ENCODE peak calls at places on chromosome 16, in five cellular contexts. P, C, E, K and R are unnamed samples. For H3K9me3, the result is how much of the 10 kb centered on the place peaks cover.

GRCh38 chr16:89285381-89285780 is 67.9 kb downstream of the ZNF778 start:
- DNase-seq in C (no peak), P (no peak), E (no peak), K (no peak), R (no peak)

GRCh38 chr16:54026456-54026855 is 260.1 kb downstream of the IRX3 start:
- DNase-seq in P (no peak), K (peak), E (no peak), C (no peak), R (no peak)

GRCh38 chr16:30018731-30019158 is 4.3 kb upstream of the C16orf92 start:
- DNase-seq in K (no peak), C (no peak), P (no peak), E (no peak), R (no peak)

GRCh38 chr16:26672206-26672605 is 394.5 kb upstream of the C16orf82 start:
- DNase-seq in C (no peak), E (no peak), K (no peak), P (no peak), R (no peak)

GRCh38 chr16:89828199-89828869 is at the start of gene SPIRE2:
- DNase-seq in P (peak), E (peak), C (peak), K (peak), R (peak)

GRCh38 chr16:72847187-72848044 is 200.5 kb downstream of the ZFHX3 start:
- DNase-seq in C (peak), P (no peak), E (no peak), K (peak), R (peak)

GRCh38 chr16:2147981-2148671 is at the start of gene RAB26:
- DNase-seq in K (peak), P (peak), C (peak), E (peak), R (peak)

GRCh38 chr16:3065069-3065741 is at the start of gene IL32:
- DNase-seq in E (peak), K (peak), C (no peak), P (peak), R (peak)

GRCh38 chr16:57544129-57544653 is 1.7 kb downstream of the ADGRG5 start:
- DNase-seq in P (no peak), K (no peak), C (no peak), E (no peak), R (no peak)

GRCh38 chr16:87101903-87102302 is 215.3 kb downstream of the C16orf95 start:
- DNase-seq in P (no peak), E (no peak), K (peak), C (no peak), R (no peak)

DNA sequence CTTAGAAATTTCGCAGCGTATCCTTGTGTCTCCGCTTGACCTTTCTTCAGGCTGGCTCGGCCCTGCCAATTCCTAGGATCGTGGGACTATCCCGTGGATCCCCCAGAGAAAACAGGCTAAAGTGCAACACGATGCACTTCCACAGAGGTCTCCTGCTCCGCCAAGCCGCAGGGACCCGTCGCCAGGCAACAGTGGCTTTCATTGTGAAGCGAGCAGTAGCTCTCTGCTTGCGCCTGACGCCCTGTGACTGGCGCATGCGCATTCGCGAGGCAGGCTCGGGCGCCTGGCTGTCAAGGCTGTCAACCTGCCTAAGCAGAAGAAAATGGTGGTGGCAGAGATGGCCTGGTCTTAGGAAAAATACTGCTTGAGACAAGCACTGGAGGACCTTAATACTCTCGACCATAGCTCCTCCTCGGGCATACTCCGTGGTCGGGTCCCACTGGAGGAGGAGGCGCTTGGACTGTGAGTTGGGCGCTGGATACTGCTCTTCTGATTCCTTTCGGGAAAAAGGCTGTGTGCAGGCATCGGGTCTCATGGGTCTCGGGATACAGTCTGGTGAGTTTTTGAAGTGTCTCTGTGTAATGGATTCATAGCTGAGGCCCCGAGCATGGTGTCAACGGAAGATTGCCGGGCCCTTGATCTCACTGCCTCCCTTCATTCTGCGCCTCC is 2336.1 kb downstream of the TP53TG3F start:
- DNase-seq in P (no peak), C (peak), K (no peak), E (no peak), R (no peak)
- H3K9me3 ChIP-seq in P (half or more), C (under half), K (under half), E (under half), R (under half)

DNA sequence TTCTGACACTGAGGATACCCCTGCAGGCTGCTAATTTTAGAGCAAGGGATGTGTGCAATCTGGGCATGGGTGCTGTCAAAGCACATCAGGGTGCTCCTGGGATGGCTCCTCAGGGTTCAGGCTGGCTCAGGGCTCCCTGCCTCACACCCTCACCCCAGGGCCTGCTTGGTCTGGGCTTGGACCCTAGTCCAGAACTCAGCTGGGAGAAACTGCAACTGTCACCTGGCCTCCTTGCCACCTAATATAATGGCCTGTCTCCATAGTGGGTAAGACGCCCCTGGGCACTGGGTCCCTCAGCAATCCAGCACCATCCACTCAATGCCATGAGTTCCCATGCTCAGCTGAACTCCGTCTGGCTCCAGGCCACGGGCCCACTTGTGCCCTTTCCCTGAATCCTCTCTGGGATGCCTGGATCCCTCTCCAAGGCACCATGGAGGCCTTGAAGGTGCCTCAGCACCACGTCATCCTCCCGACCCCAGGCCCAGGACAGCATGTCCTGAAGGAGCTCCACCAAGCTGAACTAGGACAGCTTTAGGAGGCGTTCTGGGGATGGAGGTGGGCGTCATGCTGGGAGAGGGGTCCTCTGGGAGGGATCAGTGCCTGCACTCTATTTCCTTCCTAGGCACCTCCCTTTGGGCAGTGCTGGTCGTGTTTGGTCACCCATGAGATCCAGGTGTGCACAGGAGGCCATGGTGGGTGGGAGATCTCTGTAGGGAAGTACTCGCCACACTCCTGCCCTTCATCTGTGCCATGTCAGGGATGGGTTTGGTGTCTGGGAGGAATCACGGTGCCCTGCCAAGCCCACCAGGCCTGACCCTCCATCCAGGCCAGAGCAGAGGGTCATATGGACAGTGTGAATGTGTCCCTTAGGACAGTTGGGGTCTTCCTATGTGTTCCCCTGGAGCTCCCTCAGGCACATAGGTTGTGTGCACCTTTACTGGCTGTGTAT is 1688.4 kb downstream of the TP53TG3F start:
- DNase-seq in K (no peak), C (no peak), P (no peak), E (no peak), R (no peak)
- H3K9me3 ChIP-seq in K (under half), C (under half), P (half or more), E (under half), R (under half)

GRCh38 chr16:68574479-68574878 is 35.4 kb downstream of the ZFP90 start:
- DNase-seq in K (no peak), C (no peak), E (no peak), P (no peak), R (no peak)
- H3K9me3 ChIP-seq in K (under half), C (under half), E (half or more), P (half or more), R (under half)

GRCh38 chr16:85724126-85724879 is 26.6 kb downstream of the C16orf74 start:
- DNase-seq in P (no peak), E (no peak), C (no peak), K (no peak), R (no peak)

GRCh38 chr16:85719605-85720318 is 31.0 kb upstream of the GINS2 start:
- DNase-seq in C (no peak), K (no peak), E (no peak), P (no peak), R (no peak)

GRCh38 chr16:85722497-85722896 is 28.4 kb downstream of the C16orf74 start:
- DNase-seq in C (no peak), E (no peak), P (no peak), K (no peak), R (no peak)

GRCh38 chr16:85720319-85720637 is 30.6 kb downstream of the C16orf74 start:
- DNase-seq in P (peak), K (peak), E (no peak), C (no peak), R (no peak)

DNA sequence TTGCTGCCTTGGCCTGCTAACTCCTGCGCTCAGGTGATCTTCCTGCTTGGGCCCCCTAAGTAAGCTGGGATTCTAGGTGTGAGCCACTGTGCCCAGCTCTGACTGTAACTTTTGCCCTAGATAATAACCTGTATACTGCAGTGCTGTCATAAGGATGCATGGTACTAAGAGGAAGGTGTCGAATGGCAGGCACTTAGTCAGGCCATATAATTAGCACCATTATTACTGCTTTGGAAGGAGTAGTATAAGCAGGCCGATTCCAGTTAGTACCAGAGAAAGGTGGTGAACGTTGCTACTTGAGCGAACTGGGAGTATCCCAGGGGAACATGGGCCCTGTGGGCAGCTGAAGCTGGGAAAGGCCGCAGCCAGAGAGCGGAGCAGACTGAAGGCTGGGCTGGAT is 28.8 kb downstream of the C16orf74 start:
- DNase-seq in E (no peak), K (no peak), C (no peak), P (no peak), R (no peak)
- H3K9me3 ChIP-seq in E (under half), K (under half), C (under half), P (under half), R (under half)

GRCh38 chr16:31877876-31878642 is 4.5 kb downstream of the ZNF267 start:
- DNase-seq in C (no peak), K (no peak), P (no peak), E (no peak), R (no peak)
- H3K9me3 ChIP-seq in C (under half), K (under half), P (under half), E (under half), R (under half)